ENCODE peak calls at places on chromosomes 11 and 22, in nine cellular contexts. One of them, this sample, is unnamed.

GRCh38 chr22:20430641-20431519 is 6.7 kb downstream of the SCARF2 start:
- DNase-seq in mucosa of descending colon: peak; percentile 52
- DNase-seq in CD8-positive, alpha-beta T cell: peak; percentile 37
- DNase-seq in GM13976: peak; percentile 68
- DNase-seq in bronchial epithelial cell: peak; percentile 15
- DNase-seq in fibroblast of mammary gland: no peak
- DNase-seq in Calu3: peak; percentile 75
- DNase-seq in mammary epithelial cell: peak; percentile 48
- DNase-seq in foreskin fibroblast: peak; percentile 52
- DNase-seq in this sample: no peak

GRCh38 chr11:125343732-125344131 is 152.3 kb downstream of the FEZ1 start:
- DNase-seq in Calu3: no peak
- DNase-seq in GM13976: no peak
- DNase-seq in mucosa of descending colon: no peak
- DNase-seq in bronchial epithelial cell: no peak
- DNase-seq in foreskin fibroblast: no peak
- DNase-seq in mammary epithelial cell: no peak
- DNase-seq in fibroblast of mammary gland: no peak
- DNase-seq in CD8-positive, alpha-beta T cell: no peak
- DNase-seq in this sample: no peak

GRCh38 chr11:66689661-66690590 is 12.2 kb upstream of the RBM4B start:
- DNase-seq in mucosa of descending colon: no peak
- DNase-seq in bronchial epithelial cell: no peak
- DNase-seq in fibroblast of mammary gland: no peak
- DNase-seq in foreskin fibroblast: no peak
- DNase-seq in mammary epithelial cell: no peak
- DNase-seq in GM13976: no peak
- DNase-seq in Calu3: no peak
- DNase-seq in CD8-positive, alpha-beta T cell: no peak
- DNase-seq in this sample: no peak

GRCh38 chr11:19777342-19778102 is 64.9 kb downstream of the NAV2 start:
- DNase-seq in mucosa of descending colon: peak; percentile 39
- DNase-seq in fibroblast of mammary gland: peak; percentile 78
- DNase-seq in Calu3: peak; percentile 45
- DNase-seq in bronchial epithelial cell: peak; percentile 56
- DNase-seq in CD8-positive, alpha-beta T cell: no peak
- DNase-seq in foreskin fibroblast: no peak
- DNase-seq in mammary epithelial cell: peak; percentile 63
- DNase-seq in GM13976: peak; percentile 82
- DNase-seq in this sample: peak; percentile 78

GRCh38 chr11:16511109-16511806 is 154.9 kb upstream of the SOX6 start:
- DNase-seq in Calu3: peak; percentile 4
- DNase-seq in CD8-positive, alpha-beta T cell: no peak
- DNase-seq in mammary epithelial cell: peak; percentile 88
- DNase-seq in mucosa of descending colon: no peak
- DNase-seq in bronchial epithelial cell: peak; percentile 98
- DNase-seq in foreskin fibroblast: peak; percentile 0
- DNase-seq in fibroblast of mammary gland: peak; percentile 10
- DNase-seq in GM13976: no peak
- DNase-seq in this sample: no peak

GRCh38 chr11:134581966-134582787 is 170.1 kb upstream of the B3GAT1 start:
- DNase-seq in bronchial epithelial cell: no peak
- DNase-seq in GM13976: peak; percentile 7
- DNase-seq in foreskin fibroblast: no peak
- DNase-seq in fibroblast of mammary gland: no peak
- DNase-seq in Calu3: no peak
- DNase-seq in mucosa of descending colon: no peak
- DNase-seq in mammary epithelial cell: no peak
- DNase-seq in CD8-positive, alpha-beta T cell: no peak
- DNase-seq in this sample: no peak

GRCh38 chr11:73217131-73217809 is 811 bp upstream of the P2RY2 start:
- DNase-seq in mucosa of descending colon: no peak
- DNase-seq in Calu3: no peak
- DNase-seq in fibroblast of mammary gland: no peak
- DNase-seq in CD8-positive, alpha-beta T cell: no peak
- DNase-seq in bronchial epithelial cell: no peak
- DNase-seq in foreskin fibroblast: no peak
- DNase-seq in mammary epithelial cell: no peak
- DNase-seq in GM13976: no peak
- DNase-seq in this sample: no peak

GRCh38 chr22:19871845-19872778 is 17.4 kb upstream of the GNB1L start:
- DNase-seq in bronchial epithelial cell: no peak
- DNase-seq in Calu3: no peak
- DNase-seq in mammary epithelial cell: no peak
- DNase-seq in foreskin fibroblast: no peak
- DNase-seq in CD8-positive, alpha-beta T cell: no peak
- DNase-seq in fibroblast of mammary gland: no peak
- DNase-seq in GM13976: no peak
- DNase-seq in mucosa of descending colon: no peak
- DNase-seq in this sample: no peak

GRCh38 chr11:122776546-122776945 is 61.8 kb upstream of the CRTAM start:
- DNase-seq in GM13976: no peak
- DNase-seq in CD8-positive, alpha-beta T cell: no peak
- DNase-seq in bronchial epithelial cell: no peak
- DNase-seq in mucosa of descending colon: no peak
- DNase-seq in fibroblast of mammary gland: peak; percentile 51
- DNase-seq in Calu3: no peak
- DNase-seq in mammary epithelial cell: no peak
- DNase-seq in foreskin fibroblast: no peak
- DNase-seq in this sample: no peak

GRCh38 chr11:121563900-121564822 is 111.4 kb upstream of the SORL1-AS1 start:
- DNase-seq in foreskin fibroblast: no peak
- DNase-seq in bronchial epithelial cell: no peak
- DNase-seq in CD8-positive, alpha-beta T cell: no peak
- DNase-seq in fibroblast of mammary gland: no peak
- DNase-seq in mammary epithelial cell: no peak
- DNase-seq in mucosa of descending colon: no peak
- DNase-seq in Calu3: no peak
- DNase-seq in GM13976: no peak
- DNase-seq in this sample: no peak

GRCh38 chr11:33182246-33182878 is 21.1 kb upstream of the CSTF3 start:
- DNase-seq in Calu3: no peak
- DNase-seq in foreskin fibroblast: no peak
- DNase-seq in GM13976: no peak
- DNase-seq in mammary epithelial cell: no peak
- DNase-seq in mucosa of descending colon: peak; percentile 73
- DNase-seq in bronchial epithelial cell: no peak
- DNase-seq in CD8-positive, alpha-beta T cell: no peak
- DNase-seq in fibroblast of mammary gland: no peak
- DNase-seq in this sample: no peak

GRCh38 chr22:36218648-36219047 is 17.0 kb upstream of the APOL4 start:
- DNase-seq in CD8-positive, alpha-beta T cell: no peak
- DNase-seq in foreskin fibroblast: no peak
- DNase-seq in fibroblast of mammary gland: no peak
- DNase-seq in bronchial epithelial cell: no peak
- DNase-seq in mammary epithelial cell: no peak
- DNase-seq in Calu3: no peak
- DNase-seq in GM13976: no peak
- DNase-seq in mucosa of descending colon: no peak
- DNase-seq in this sample: no peak

GRCh38 chr11:27008811-27009535 is 15.1 kb downstream of the FIBIN start:
- DNase-seq in GM13976: no peak
- DNase-seq in foreskin fibroblast: no peak
- DNase-seq in mucosa of descending colon: no peak
- DNase-seq in bronchial epithelial cell: peak; percentile 62
- DNase-seq in fibroblast of mammary gland: no peak
- DNase-seq in mammary epithelial cell: peak; percentile 41
- DNase-seq in Calu3: no peak
- DNase-seq in CD8-positive, alpha-beta T cell: no peak
- DNase-seq in this sample: no peak

GRCh38 chr11:122337241-122338176 is 221.5 kb upstream of the BLID start:
- DNase-seq in foreskin fibroblast: no peak
- DNase-seq in fibroblast of mammary gland: no peak
- DNase-seq in Calu3: no peak
- DNase-seq in GM13976: no peak
- DNase-seq in bronchial epithelial cell: no peak
- DNase-seq in mammary epithelial cell: no peak
- DNase-seq in CD8-positive, alpha-beta T cell: no peak
- DNase-seq in mucosa of descending colon: no peak
- DNase-seq in this sample: no peak

GRCh38 chr11:74755395-74755995 is 6.8 kb downstream of the RNF169 start:
- DNase-seq in mammary epithelial cell: peak; percentile 22
- DNase-seq in mucosa of descending colon: no peak
- DNase-seq in Calu3: no peak
- DNase-seq in GM13976: no peak
- DNase-seq in fibroblast of mammary gland: peak; percentile 27
- DNase-seq in bronchial epithelial cell: peak; percentile 49
- DNase-seq in CD8-positive, alpha-beta T cell: no peak
- DNase-seq in foreskin fibroblast: no peak
- DNase-seq in this sample: no peak

GRCh38 chr22:19891350-19892248 is 36.9 kb upstream of the GNB1L start:
- DNase-seq in mucosa of descending colon: peak; percentile 35
- DNase-seq in mammary epithelial cell: peak; percentile 85
- DNase-seq in CD8-positive, alpha-beta T cell: peak; percentile 72
- DNase-seq in foreskin fibroblast: peak; percentile 83
- DNase-seq in bronchial epithelial cell: peak; percentile 85
- DNase-seq in fibroblast of mammary gland: peak; percentile 84
- DNase-seq in Calu3: no peak
- DNase-seq in GM13976: peak; percentile 91
- DNase-seq in this sample: peak; percentile 88

GRCh38 chr22:47835726-47836125 is 1073.3 kb downstream of the TBC1D22A start:
- DNase-seq in fibroblast of mammary gland: peak; percentile 71
- DNase-seq in mammary epithelial cell: peak; percentile 71
- DNase-seq in bronchial epithelial cell: peak; percentile 74
- DNase-seq in Calu3: no peak
- DNase-seq in mucosa of descending colon: no peak
- DNase-seq in CD8-positive, alpha-beta T cell: no peak
- DNase-seq in foreskin fibroblast: peak; percentile 40
- DNase-seq in GM13976: no peak
- DNase-seq in this sample: no peak

DNA sequence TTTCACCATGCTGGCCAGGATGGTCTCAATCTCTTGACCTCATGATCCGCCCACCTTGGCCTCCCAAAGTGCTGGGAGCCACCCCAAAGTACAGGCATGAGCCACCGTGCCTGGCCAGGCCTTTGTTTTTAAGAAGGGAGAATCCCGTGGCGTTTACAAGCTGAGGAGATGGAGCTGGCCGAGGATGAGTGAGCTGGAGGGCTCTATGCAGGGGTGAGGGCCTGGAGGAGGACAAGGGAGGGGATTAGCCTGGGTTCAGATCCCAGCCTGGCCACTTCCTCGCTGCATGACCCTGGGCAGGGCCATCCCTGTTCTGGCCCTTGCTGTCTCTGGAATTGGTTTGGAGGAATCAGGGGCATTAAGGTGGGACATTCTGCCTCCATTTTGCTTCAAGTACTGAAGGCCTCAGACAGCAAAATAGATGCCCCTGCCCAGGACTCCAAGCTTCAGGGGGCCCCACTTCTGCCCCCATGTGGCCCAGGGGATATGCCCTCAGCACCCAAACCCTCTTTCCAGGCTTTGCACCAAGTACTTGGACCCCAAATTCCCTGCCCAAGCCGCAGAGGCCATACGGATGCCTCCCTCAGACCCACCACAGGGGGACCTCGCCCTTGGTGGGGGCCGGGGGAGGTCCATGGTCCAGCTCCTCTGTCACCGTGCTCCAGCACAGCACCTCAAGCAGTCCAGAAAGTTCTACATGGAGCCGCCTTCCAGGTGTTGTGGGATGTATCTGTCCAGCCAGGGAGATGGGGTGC is 12.1 kb upstream of the LRP5 start:
- DNase-seq in fibroblast of mammary gland: no peak
- DNase-seq in GM13976: no peak
- DNase-seq in mucosa of descending colon: no peak
- DNase-seq in foreskin fibroblast: no peak
- DNase-seq in Calu3: no peak
- DNase-seq in CD8-positive, alpha-beta T cell: no peak
- DNase-seq in mammary epithelial cell: no peak
- DNase-seq in bronchial epithelial cell: no peak
- DNase-seq in this sample: no peak
- TF ChIP-seq CTCF in fibroblast of mammary gland: no peak
- TF ChIP-seq CTCF in GM13976: no peak
- TF ChIP-seq CTCF in mucosa of descending colon: no peak
- TF ChIP-seq CTCF in foreskin fibroblast: no peak
- TF ChIP-seq CTCF in Calu3: no peak
- TF ChIP-seq CTCF in CD8-positive, alpha-beta T cell: no peak
- TF ChIP-seq CTCF in mammary epithelial cell: no peak
- TF ChIP-seq CTCF in bronchial epithelial cell: no peak
- TF ChIP-seq CTCF in this sample: no peak

DNA sequence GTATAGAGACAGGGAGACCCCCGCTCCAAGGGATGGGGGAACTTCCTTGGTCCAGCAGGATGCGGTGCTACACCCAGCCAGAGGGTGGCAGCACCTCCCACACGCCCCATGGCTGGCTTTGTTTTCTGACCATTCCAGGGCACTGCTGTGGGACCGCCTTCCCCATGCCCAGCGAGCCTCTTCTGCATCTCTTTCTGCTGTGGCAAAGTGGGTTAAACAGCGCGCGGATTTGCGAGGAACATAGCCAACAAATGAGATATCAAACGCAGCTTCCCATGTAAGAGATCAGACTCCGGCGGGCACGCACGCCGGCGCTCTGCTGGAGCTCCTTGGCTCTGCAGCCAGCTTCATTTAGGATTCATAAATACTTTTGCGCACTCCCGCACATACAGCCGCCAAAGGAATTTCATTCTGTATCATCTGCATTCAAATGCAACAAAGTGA is 485.8 kb upstream of the CADM1 start:
- DNase-seq in mucosa of descending colon: peak; percentile 32
- DNase-seq in bronchial epithelial cell: no peak
- DNase-seq in GM13976: peak; percentile 73
- DNase-seq in foreskin fibroblast: no peak
- DNase-seq in CD8-positive, alpha-beta T cell: no peak
- DNase-seq in mammary epithelial cell: no peak
- DNase-seq in fibroblast of mammary gland: no peak
- DNase-seq in Calu3: no peak
- DNase-seq in this sample: peak; percentile 69
- TF ChIP-seq CTCF in mucosa of descending colon: peak; percentile 57
- TF ChIP-seq CTCF in bronchial epithelial cell: peak; percentile 38
- TF ChIP-seq CTCF in GM13976: peak; percentile 74
- TF ChIP-seq CTCF in foreskin fibroblast: no peak
- TF ChIP-seq CTCF in CD8-positive, alpha-beta T cell: no peak
- TF ChIP-seq CTCF in mammary epithelial cell: peak; percentile 76
- TF ChIP-seq CTCF in fibroblast of mammary gland: no peak
- TF ChIP-seq CTCF in Calu3: no peak
- TF ChIP-seq CTCF in this sample: peak; percentile 67

DNA sequence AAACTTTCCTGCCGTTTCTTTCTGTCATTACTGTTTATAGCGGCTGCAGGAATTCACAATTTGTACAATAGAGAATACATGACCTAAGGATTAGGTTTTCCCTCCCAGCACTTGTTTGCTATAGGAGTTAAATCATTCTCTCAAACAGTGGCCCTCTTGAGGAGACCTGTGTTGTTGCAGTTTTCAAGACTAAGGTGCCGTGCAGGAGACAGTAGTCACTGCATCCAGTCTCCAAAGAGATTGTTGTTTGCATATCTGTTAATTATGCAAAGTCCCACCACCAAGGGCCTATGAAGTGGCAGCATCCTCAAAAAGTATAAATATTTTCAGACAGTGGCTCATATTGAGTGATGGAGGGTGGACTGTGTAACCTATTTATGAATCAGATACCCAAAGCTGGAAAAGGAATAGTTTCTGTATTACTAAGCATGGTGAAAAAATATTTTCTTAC is 2.3 kb downstream of the PRSS23 start:
- DNase-seq in foreskin fibroblast: peak; percentile 30
- DNase-seq in GM13976: no peak
- DNase-seq in bronchial epithelial cell: peak; percentile 82
- DNase-seq in mammary epithelial cell: peak; percentile 78
- DNase-seq in CD8-positive, alpha-beta T cell: no peak
- DNase-seq in Calu3: peak; percentile 25
- DNase-seq in mucosa of descending colon: peak; percentile 54
- DNase-seq in fibroblast of mammary gland: peak; percentile 56
- DNase-seq in this sample: no peak
- TF ChIP-seq CTCF in foreskin fibroblast: peak; percentile 46
- TF ChIP-seq CTCF in GM13976: peak; percentile 15
- TF ChIP-seq CTCF in bronchial epithelial cell: peak; percentile 50
- TF ChIP-seq CTCF in mammary epithelial cell: peak; percentile 59
- TF ChIP-seq CTCF in CD8-positive, alpha-beta T cell: no peak
- TF ChIP-seq CTCF in Calu3: no peak
- TF ChIP-seq CTCF in mucosa of descending colon: peak; percentile 32
- TF ChIP-seq CTCF in fibroblast of mammary gland: peak; percentile 56
- TF ChIP-seq CTCF in this sample: peak; percentile 7

GRCh38 chr11:92735039-92735438 is 234.4 kb upstream of the MTNR1B start:
- DNase-seq in foreskin fibroblast: no peak
- DNase-seq in mammary epithelial cell: no peak
- DNase-seq in fibroblast of mammary gland: no peak
- DNase-seq in Calu3: no peak
- DNase-seq in GM13976: no peak
- DNase-seq in CD8-positive, alpha-beta T cell: no peak
- DNase-seq in bronchial epithelial cell: peak; percentile 20
- DNase-seq in mucosa of descending colon: no peak
- DNase-seq in this sample: no peak
- TF ChIP-seq CTCF in foreskin fibroblast: peak; percentile 11
- TF ChIP-seq CTCF in mammary epithelial cell: peak; percentile 65
- TF ChIP-seq CTCF in fibroblast of mammary gland: peak; percentile 16
- TF ChIP-seq CTCF in Calu3: no peak
- TF ChIP-seq CTCF in GM13976: no peak
- TF ChIP-seq CTCF in CD8-positive, alpha-beta T cell: no peak
- TF ChIP-seq CTCF in bronchial epithelial cell: peak; percentile 48
- TF ChIP-seq CTCF in mucosa of descending colon: no peak
- TF ChIP-seq CTCF in this sample: no peak

This sample was measured in GM10248.